ENCODE peak calls at places on chromosomes 1 and 21, in ten cellular contexts. One of them, this sample, is unnamed. For H3K36me3 and H3K27me3, the result is how much of the 10 kb centered on the place peaks cover.

GRCh38 chr1:62006690-62007089 is 188.0 kb upstream of the L1TD1 start:
- DNase-seq in endodermal cell: no peak
- DNase-seq in kidney epithelial cell: no peak
- DNase-seq in cardiac muscle cell: no peak
- DNase-seq in pancreas: no peak
- DNase-seq in CD8-positive, alpha-beta T cell: no peak
- DNase-seq in NT2/D1: no peak
- DNase-seq in aorta: no peak
- DNase-seq in effector memory CD4-positive, alpha-beta T cell: no peak
- DNase-seq in testis: no peak
- DNase-seq in this sample: no peak

GRCh38 chr1:117754061-117754969 is 148.5 kb downstream of the TENT5C start:
- DNase-seq in kidney epithelial cell: peak
- DNase-seq in cardiac muscle cell: peak
- DNase-seq in effector memory CD4-positive, alpha-beta T cell: no peak
- DNase-seq in CD8-positive, alpha-beta T cell: peak
- DNase-seq in testis: peak
- DNase-seq in pancreas: peak
- DNase-seq in aorta: peak
- DNase-seq in NT2/D1: peak
- DNase-seq in endodermal cell: peak
- DNase-seq in this sample: no peak

GRCh38 chr1:155002479-155003226 is at the start of gene ZBTB7B:
- DNase-seq in CD8-positive, alpha-beta T cell: no peak
- DNase-seq in testis: no peak
- DNase-seq in NT2/D1: no peak
- DNase-seq in endodermal cell: peak
- DNase-seq in cardiac muscle cell: peak
- DNase-seq in effector memory CD4-positive, alpha-beta T cell: no peak
- DNase-seq in pancreas: peak
- DNase-seq in aorta: peak
- DNase-seq in kidney epithelial cell: no peak
- DNase-seq in this sample: peak

GRCh38 chr1:92754000-92754787 is 30.7 kb downstream of the EVI5 start:
- DNase-seq in testis: no peak
- DNase-seq in kidney epithelial cell: no peak
- DNase-seq in CD8-positive, alpha-beta T cell: no peak
- DNase-seq in cardiac muscle cell: peak
- DNase-seq in NT2/D1: no peak
- DNase-seq in aorta: no peak
- DNase-seq in effector memory CD4-positive, alpha-beta T cell: no peak
- DNase-seq in pancreas: no peak
- DNase-seq in endodermal cell: no peak
- DNase-seq in this sample: no peak

GRCh38 chr1:112146201-112146715 is 156.8 kb upstream of the KCND3 start:
- DNase-seq in CD8-positive, alpha-beta T cell: no peak
- DNase-seq in testis: no peak
- DNase-seq in cardiac muscle cell: no peak
- DNase-seq in effector memory CD4-positive, alpha-beta T cell: no peak
- DNase-seq in NT2/D1: no peak
- DNase-seq in endodermal cell: no peak
- DNase-seq in aorta: no peak
- DNase-seq in kidney epithelial cell: no peak
- DNase-seq in pancreas: no peak
- DNase-seq in this sample: no peak

GRCh38 chr21:42362198-42362597 is 4.1 kb downstream of the TFF1 start:
- DNase-seq in aorta: no peak
- DNase-seq in NT2/D1: no peak
- DNase-seq in kidney epithelial cell: no peak
- DNase-seq in cardiac muscle cell: no peak
- DNase-seq in pancreas: no peak
- DNase-seq in effector memory CD4-positive, alpha-beta T cell: no peak
- DNase-seq in testis: no peak
- DNase-seq in endodermal cell: no peak
- DNase-seq in CD8-positive, alpha-beta T cell: no peak
- DNase-seq in this sample: no peak

GRCh38 chr1:1960480-1961196 is 41.6 kb upstream of the TMEM52 start:
- DNase-seq in pancreas: no peak
- DNase-seq in kidney epithelial cell: no peak
- DNase-seq in effector memory CD4-positive, alpha-beta T cell: no peak
- DNase-seq in endodermal cell: no peak
- DNase-seq in testis: no peak
- DNase-seq in NT2/D1: no peak
- DNase-seq in CD8-positive, alpha-beta T cell: peak
- DNase-seq in aorta: no peak
- DNase-seq in cardiac muscle cell: peak
- DNase-seq in this sample: no peak

GRCh38 chr1:89633103-89633744 is at the start of gene LRRC8C:
- DNase-seq in cardiac muscle cell: peak
- DNase-seq in aorta: peak
- DNase-seq in effector memory CD4-positive, alpha-beta T cell: peak
- DNase-seq in pancreas: peak
- DNase-seq in endodermal cell: no peak
- DNase-seq in CD8-positive, alpha-beta T cell: peak
- DNase-seq in NT2/D1: peak
- DNase-seq in kidney epithelial cell: no peak
- DNase-seq in testis: peak
- DNase-seq in this sample: peak

DNA sequence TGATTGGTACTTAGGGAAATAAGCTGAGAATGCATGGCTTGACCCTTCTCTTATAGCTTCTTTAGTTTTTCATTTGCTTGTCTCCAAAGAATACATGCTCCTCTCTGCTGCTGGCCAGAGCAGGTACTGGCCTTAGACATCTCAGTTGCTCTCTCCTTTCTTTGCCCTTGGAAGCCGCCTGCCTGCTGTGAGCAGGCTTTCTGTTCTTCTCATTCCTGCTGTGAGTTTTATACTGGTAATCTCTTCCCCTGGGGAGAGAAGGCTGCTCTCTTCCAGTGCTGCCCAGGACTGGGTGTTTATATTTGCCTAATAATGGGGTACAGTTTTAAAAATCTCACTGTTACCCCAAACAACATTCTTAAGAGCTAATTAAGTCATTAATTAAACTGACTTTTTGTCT is 323.5 kb upstream of the LRRC7 start:
- DNase-seq in kidney epithelial cell: no peak
- DNase-seq in endodermal cell: peak
- DNase-seq in pancreas: no peak
- DNase-seq in effector memory CD4-positive, alpha-beta T cell: no peak
- DNase-seq in CD8-positive, alpha-beta T cell: no peak
- DNase-seq in NT2/D1: peak
- DNase-seq in aorta: no peak
- DNase-seq in testis: no peak
- DNase-seq in cardiac muscle cell: no peak
- DNase-seq in this sample: no peak
- H3K36me3 ChIP-seq in kidney epithelial cell: under half
- H3K36me3 ChIP-seq in endodermal cell: under half
- H3K36me3 ChIP-seq in pancreas: under half
- H3K36me3 ChIP-seq in effector memory CD4-positive, alpha-beta T cell: under half
- H3K36me3 ChIP-seq in CD8-positive, alpha-beta T cell: under half
- H3K36me3 ChIP-seq in NT2/D1: under half
- H3K36me3 ChIP-seq in aorta: under half
- H3K36me3 ChIP-seq in testis: under half
- H3K36me3 ChIP-seq in cardiac muscle cell: under half
- H3K36me3 ChIP-seq in this sample: under half

GRCh38 chr1:26092422-26092821 is 19.2 kb upstream of the PDIK1L start:
- DNase-seq in cardiac muscle cell: no peak
- DNase-seq in testis: no peak
- DNase-seq in aorta: no peak
- DNase-seq in effector memory CD4-positive, alpha-beta T cell: no peak
- DNase-seq in NT2/D1: no peak
- DNase-seq in CD8-positive, alpha-beta T cell: no peak
- DNase-seq in endodermal cell: no peak
- DNase-seq in kidney epithelial cell: no peak
- DNase-seq in pancreas: no peak
- DNase-seq in this sample: no peak

GRCh38 chr1:26090893-26091292 is 20.7 kb upstream of the PDIK1L start:
- DNase-seq in effector memory CD4-positive, alpha-beta T cell: no peak
- DNase-seq in endodermal cell: no peak
- DNase-seq in testis: no peak
- DNase-seq in CD8-positive, alpha-beta T cell: no peak
- DNase-seq in aorta: no peak
- DNase-seq in kidney epithelial cell: no peak
- DNase-seq in cardiac muscle cell: no peak
- DNase-seq in NT2/D1: no peak
- DNase-seq in pancreas: no peak
- DNase-seq in this sample: no peak

GRCh38 chr1:26084844-26085243 is 17.4 kb upstream of the TRIM63 start:
- DNase-seq in aorta: no peak
- DNase-seq in kidney epithelial cell: no peak
- DNase-seq in testis: no peak
- DNase-seq in CD8-positive, alpha-beta T cell: no peak
- DNase-seq in NT2/D1: no peak
- DNase-seq in pancreas: no peak
- DNase-seq in effector memory CD4-positive, alpha-beta T cell: no peak
- DNase-seq in endodermal cell: no peak
- DNase-seq in cardiac muscle cell: no peak
- DNase-seq in this sample: no peak

GRCh38 chr1:26084091-26084561 is 16.7 kb upstream of the TRIM63 start:
- DNase-seq in NT2/D1: no peak
- DNase-seq in aorta: no peak
- DNase-seq in pancreas: no peak
- DNase-seq in CD8-positive, alpha-beta T cell: no peak
- DNase-seq in cardiac muscle cell: no peak
- DNase-seq in endodermal cell: no peak
- DNase-seq in effector memory CD4-positive, alpha-beta T cell: no peak
- DNase-seq in kidney epithelial cell: no peak
- DNase-seq in testis: no peak
- DNase-seq in this sample: no peak

GRCh38 chr1:26089125-26089524 is 21.7 kb upstream of the TRIM63 start:
- DNase-seq in endodermal cell: no peak
- DNase-seq in effector memory CD4-positive, alpha-beta T cell: no peak
- DNase-seq in NT2/D1: no peak
- DNase-seq in testis: no peak
- DNase-seq in kidney epithelial cell: no peak
- DNase-seq in aorta: no peak
- DNase-seq in CD8-positive, alpha-beta T cell: no peak
- DNase-seq in pancreas: no peak
- DNase-seq in cardiac muscle cell: no peak
- DNase-seq in this sample: no peak
- H3K27me3 ChIP-seq in endodermal cell: under half
- H3K27me3 ChIP-seq in effector memory CD4-positive, alpha-beta T cell: under half
- H3K27me3 ChIP-seq in NT2/D1: under half
- H3K27me3 ChIP-seq in testis: under half
- H3K27me3 ChIP-seq in kidney epithelial cell: under half
- H3K27me3 ChIP-seq in aorta: under half
- H3K27me3 ChIP-seq in CD8-positive, alpha-beta T cell: under half
- H3K27me3 ChIP-seq in pancreas: under half
- H3K27me3 ChIP-seq in cardiac muscle cell: under half
- H3K27me3 ChIP-seq in this sample: under half

DNA sequence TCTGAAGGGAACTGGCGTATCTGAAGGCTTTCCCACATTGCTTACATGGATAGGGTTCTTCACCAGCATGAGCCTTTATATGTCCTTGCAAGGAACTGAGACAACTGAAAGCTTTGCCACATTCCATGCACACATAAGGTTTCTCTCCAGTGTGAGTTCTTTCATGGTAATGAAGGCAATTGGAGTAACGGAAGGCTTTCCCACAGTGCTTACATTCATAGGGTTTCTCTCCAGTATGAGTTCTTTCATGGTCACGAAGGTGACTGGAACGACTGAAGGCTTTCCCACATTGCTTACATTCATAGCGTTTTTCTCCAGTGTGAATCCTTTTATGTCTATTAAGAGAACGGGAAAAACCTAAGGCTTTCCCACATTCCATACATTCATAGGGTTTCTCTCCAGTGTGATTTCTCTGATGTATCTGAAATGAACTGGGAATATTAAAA is 15.0 kb downstream of the ZNF124 start:
- DNase-seq in NT2/D1: no peak
- DNase-seq in effector memory CD4-positive, alpha-beta T cell: no peak
- DNase-seq in pancreas: no peak
- DNase-seq in CD8-positive, alpha-beta T cell: no peak
- DNase-seq in testis: no peak
- DNase-seq in aorta: no peak
- DNase-seq in endodermal cell: no peak
- DNase-seq in kidney epithelial cell: no peak
- DNase-seq in cardiac muscle cell: no peak
- DNase-seq in this sample: no peak
- H3K4me3 ChIP-seq in NT2/D1: no peak
- H3K4me3 ChIP-seq in effector memory CD4-positive, alpha-beta T cell: no peak
- H3K4me3 ChIP-seq in pancreas: no peak
- H3K4me3 ChIP-seq in CD8-positive, alpha-beta T cell: peak
- H3K4me3 ChIP-seq in testis: no peak
- H3K4me3 ChIP-seq in aorta: no peak
- H3K4me3 ChIP-seq in endodermal cell: peak
- H3K4me3 ChIP-seq in kidney epithelial cell: no peak
- H3K4me3 ChIP-seq in cardiac muscle cell: no peak
- H3K4me3 ChIP-seq in this sample: no peak

GRCh38 chr21:45497846-45498645 is 44.2 kb downstream of the SLC19A1 start:
- DNase-seq in endodermal cell: peak
- DNase-seq in kidney epithelial cell: no peak
- DNase-seq in testis: no peak
- DNase-seq in effector memory CD4-positive, alpha-beta T cell: no peak
- DNase-seq in CD8-positive, alpha-beta T cell: peak
- DNase-seq in NT2/D1: no peak
- DNase-seq in pancreas: peak
- DNase-seq in aorta: peak
- DNase-seq in cardiac muscle cell: no peak
- DNase-seq in this sample: peak

GRCh38 chr21:45494135-45494850 is 47.9 kb downstream of the SLC19A1 start:
- DNase-seq in testis: no peak
- DNase-seq in aorta: no peak
- DNase-seq in pancreas: peak
- DNase-seq in endodermal cell: no peak
- DNase-seq in CD8-positive, alpha-beta T cell: no peak
- DNase-seq in effector memory CD4-positive, alpha-beta T cell: no peak
- DNase-seq in kidney epithelial cell: no peak
- DNase-seq in cardiac muscle cell: no peak
- DNase-seq in NT2/D1: no peak
- DNase-seq in this sample: peak

GRCh38 chr21:45494851-45495680 is 47.2 kb downstream of the SLC19A1 start:
- DNase-seq in NT2/D1: no peak
- DNase-seq in CD8-positive, alpha-beta T cell: peak
- DNase-seq in kidney epithelial cell: no peak
- DNase-seq in endodermal cell: no peak
- DNase-seq in cardiac muscle cell: no peak
- DNase-seq in pancreas: peak
- DNase-seq in effector memory CD4-positive, alpha-beta T cell: no peak
- DNase-seq in aorta: peak
- DNase-seq in testis: no peak
- DNase-seq in this sample: peak

GRCh38 chr21:45496968-45497845 is 45.0 kb downstream of the SLC19A1 start:
- DNase-seq in kidney epithelial cell: no peak
- DNase-seq in cardiac muscle cell: no peak
- DNase-seq in NT2/D1: no peak
- DNase-seq in effector memory CD4-positive, alpha-beta T cell: no peak
- DNase-seq in CD8-positive, alpha-beta T cell: peak
- DNase-seq in pancreas: peak
- DNase-seq in aorta: peak
- DNase-seq in testis: peak
- DNase-seq in endodermal cell: peak
- DNase-seq in this sample: peak

DNA sequence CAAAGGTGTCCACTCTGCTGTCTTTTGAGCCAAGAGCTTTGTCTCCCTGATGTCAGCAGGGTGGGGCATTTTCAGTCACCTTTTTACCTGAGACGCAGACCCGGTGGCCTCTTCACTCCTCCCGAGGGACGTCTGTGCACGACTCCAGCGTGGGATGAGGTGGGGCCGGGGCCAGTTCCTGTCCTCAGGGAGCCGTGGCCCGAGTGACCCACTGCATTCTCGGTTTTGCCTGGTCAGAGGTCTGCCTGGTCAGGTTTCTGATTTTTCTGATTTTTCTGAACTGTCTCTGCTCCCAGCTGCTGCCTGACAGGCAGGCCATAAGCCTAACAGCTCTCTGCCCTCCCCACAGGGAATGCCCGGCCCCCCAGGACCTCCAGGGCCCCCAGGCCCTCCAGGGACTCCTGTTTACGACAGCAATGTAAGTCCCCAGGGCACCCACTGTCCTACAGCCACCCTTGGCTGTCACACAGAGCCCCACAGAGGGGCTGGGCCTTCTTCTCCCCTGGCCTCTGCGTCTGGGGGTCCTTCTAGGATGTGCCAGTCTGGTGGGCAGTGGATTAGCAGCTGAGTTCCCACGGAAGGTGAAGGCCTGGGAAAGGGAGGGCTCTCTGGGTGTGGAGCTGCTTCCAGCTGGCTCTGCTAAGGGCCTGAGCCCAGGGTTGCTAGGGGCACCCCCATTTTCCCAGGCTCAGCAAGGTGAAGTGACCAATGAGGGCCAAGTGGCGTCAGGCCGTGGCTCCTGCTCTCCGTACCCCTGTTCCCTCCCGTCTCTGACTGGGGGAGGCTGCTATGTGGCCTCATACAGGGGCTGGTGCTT is 45.9 kb downstream of the SLC19A1 start:
- DNase-seq in aorta: peak
- DNase-seq in pancreas: peak
- DNase-seq in cardiac muscle cell: no peak
- DNase-seq in endodermal cell: no peak
- DNase-seq in effector memory CD4-positive, alpha-beta T cell: no peak
- DNase-seq in NT2/D1: no peak
- DNase-seq in kidney epithelial cell: no peak
- DNase-seq in testis: no peak
- DNase-seq in CD8-positive, alpha-beta T cell: peak
- DNase-seq in this sample: peak
- H3K36me3 ChIP-seq in aorta: under half
- H3K36me3 ChIP-seq in pancreas: under half
- H3K36me3 ChIP-seq in cardiac muscle cell: under half
- H3K36me3 ChIP-seq in endodermal cell: half or more
- H3K36me3 ChIP-seq in effector memory CD4-positive, alpha-beta T cell: under half
- H3K36me3 ChIP-seq in NT2/D1: half or more
- H3K36me3 ChIP-seq in kidney epithelial cell: under half
- H3K36me3 ChIP-seq in testis: under half
- H3K36me3 ChIP-seq in CD8-positive, alpha-beta T cell: under half
- H3K36me3 ChIP-seq in this sample: under half

This sample was measured in left lung.